ENCODE peak calls at places on chromosome 21, in four cellular contexts. I, V, X and N are unnamed samples.

GRCh38 chr21:42263591-42264131 is 44.7 kb downstream of the ABCG1 start:
- DNase-seq in I (no peak), V (no peak), X (no peak), N (peak)

GRCh38 chr21:44702111-44702972 is 5.4 kb downstream of the KRTAP10-12 start:
- DNase-seq in I (no peak), V (no peak), X (no peak), N (no peak)

GRCh38 chr21:42939581-42940413 is 14.4 kb upstream of the ERVH48-1 start:
- DNase-seq in I (no peak), V (peak), X (no peak), N (peak)

GRCh38 chr21:35113064-35113463 is 64.0 kb upstream of the RUNX1 start:
- DNase-seq in I (no peak), V (no peak), X (no peak), N (no peak)

GRCh38 chr21:42456457-42456856 is 39.6 kb downstream of the RSPH1 start:
- DNase-seq in I (peak), V (no peak), X (no peak), N (no peak)

GRCh38 chr21:45613881-45614280 is 29.6 kb upstream of the PCBP3 start:
- DNase-seq in I (no peak), V (no peak), X (no peak), N (no peak)

GRCh38 chr21:44636209-44637017 is 743 bp upstream of the KRTAP10-10 start:
- DNase-seq in I (no peak), V (no peak), X (no peak), N (no peak)

GRCh38 chr21:27108228-27108627 is 141.3 kb upstream of the ADAMTS5 start:
- DNase-seq in I (no peak), V (no peak), X (no peak), N (no peak)

GRCh38 chr21:38460171-38460742 is 38.0 kb downstream of the ERG start:
- DNase-seq in I (no peak), V (no peak), X (no peak), N (no peak)

GRCh38 chr21:25750085-25750484 is 15.3 kb downstream of the GABPA start:
- DNase-seq in I (no peak), V (no peak), X (no peak), N (no peak)